ENCODE peak calls at places on chromosomes 1 and 21, in five cellular contexts. S is heart left ventricle; I is RWPE1; K is IMR-90; B is activated CD8-positive, alpha-beta T cell treated with anti-CD3 and anti-CD28 coated beads for 36 hours. T is an unnamed sample.

GRCh38 chr1:110309139-110309538 is 30.0 kb upstream of the RBM15 start:
- DNase-seq in B (no peak), I (no peak), S (no peak), K (peak; percentile 64), T (no peak)

GRCh38 chr21:23160914-23161313 is 2162.7 kb downstream of the NCAM2 start:
- DNase-seq in S (no peak), I (no peak), B (no peak), K (no peak), T (no peak)

GRCh38 chr1:94819945-94820746 is at the start of gene SLC44A3:
- DNase-seq in B (peak; percentile 30), S (peak; percentile 49), I (peak; percentile 32), K (peak; percentile 24), T (peak; percentile 34)

GRCh38 chr1:161374373-161374772 is 6.7 kb upstream of the CFAP126 start:
- DNase-seq in B (no peak), S (no peak), I (no peak), K (no peak), T (peak; percentile 17)

GRCh38 chr1:226939439-226940028 is 560 bp upstream of the COQ8A start:
- DNase-seq in I (peak; percentile 57), K (no peak), S (peak; percentile 69), B (peak; percentile 71), T (peak; percentile 63)

GRCh38 chr1:43800801-43801200 is 93.5 kb downstream of the ST3GAL3 start:
- DNase-seq in I (no peak), B (no peak), S (no peak), K (no peak), T (no peak)

GRCh38 chr1:87117761-87118160 is 203.3 kb downstream of the HS2ST1 start:
- DNase-seq in S (no peak), I (peak; percentile 30), K (peak; percentile 55), B (no peak), T (no peak)

GRCh38 chr1:66732407-66733166 is 19.7 kb upstream of the DYNLT5 start:
- DNase-seq in S (no peak), K (peak; percentile 26), B (no peak), I (no peak), T (no peak)

GRCh38 chr1:93395195-93395594 is 49.5 kb downstream of the DR1 start:
- DNase-seq in B (no peak), K (peak; percentile 34), S (no peak), I (no peak), T (no peak)

GRCh38 chr1:201536542-201536941 is 2.4 kb upstream of the NAV1 start:
- DNase-seq in K (peak; percentile 92), B (no peak), S (no peak), I (peak; percentile 78), T (peak; percentile 23)

GRCh38 chr1:225825606-225826005 is 15.7 kb downstream of the EPHX1 start:
- DNase-seq in S (no peak), K (no peak), I (no peak), B (no peak), T (no peak)

GRCh38 chr1:33462449-33463164 is 9.8 kb upstream of the ZSCAN20 start:
- DNase-seq in B (no peak), S (no peak), I (no peak), K (no peak), T (no peak)

GRCh38 chr21:25487046-25487594 is 120.2 kb downstream of the MRPL39 start:
- DNase-seq in S (no peak), B (no peak), K (no peak), I (no peak), T (no peak)

GRCh38 chr1:70475023-70475422 is 64.0 kb downstream of the CTH start:
- DNase-seq in B (no peak), I (no peak), K (no peak), S (no peak), T (no peak)

GRCh38 chr1:173303984-173304383 is 96.9 kb upstream of the TNFSF4 start:
- DNase-seq in S (no peak), B (no peak), K (no peak), I (no peak), T (no peak)

GRCh38 chr1:65177457-65177856 is 29.5 kb downstream of the AK4 start:
- DNase-seq in I (peak; percentile 92), S (no peak), B (no peak), K (peak; percentile 68), T (no peak)

GRCh38 chr1:201184307-201184706 is 6.3 kb upstream of the IGFN1 start:
- DNase-seq in B (no peak), I (no peak), K (peak; percentile 11), S (no peak), T (no peak)

GRCh38 chr1:116481934-116482333 is 88.9 kb downstream of the CD58 start:
- DNase-seq in K (no peak), B (no peak), S (no peak), I (no peak), T (no peak)

GRCh38 chr1:94379615-94380014 is 38.6 kb upstream of the ABCD3 start:
- DNase-seq in I (no peak), B (no peak), S (peak; percentile 43), K (no peak), T (no peak)

DNA sequence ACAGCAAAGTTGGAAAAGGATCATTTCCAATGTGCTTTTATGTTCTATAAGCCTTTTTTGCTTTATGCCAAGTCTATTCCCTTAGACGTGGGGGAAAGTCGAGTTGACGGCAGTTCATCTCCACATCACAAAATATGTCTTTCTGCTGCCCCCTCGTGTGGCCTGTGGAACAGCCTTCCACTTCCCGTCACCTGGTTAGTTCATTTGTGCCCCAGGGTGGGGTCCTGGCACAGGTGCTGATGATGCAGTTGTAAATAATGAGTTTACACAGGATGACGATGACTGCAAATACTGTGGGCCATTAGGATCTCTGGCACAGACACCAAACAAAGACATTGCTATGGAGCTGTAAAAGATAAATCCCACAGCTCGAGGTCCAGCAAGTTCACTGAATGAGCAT is 10.0 kb upstream of the OTUD3 start:
- DNase-seq in B (peak; percentile 14), K (no peak), S (no peak), I (peak; percentile 31), T (no peak)
- TF ChIP-seq CTCF in B (no peak), K (no peak), S (no peak), I (no peak), T (no peak)

DNA sequence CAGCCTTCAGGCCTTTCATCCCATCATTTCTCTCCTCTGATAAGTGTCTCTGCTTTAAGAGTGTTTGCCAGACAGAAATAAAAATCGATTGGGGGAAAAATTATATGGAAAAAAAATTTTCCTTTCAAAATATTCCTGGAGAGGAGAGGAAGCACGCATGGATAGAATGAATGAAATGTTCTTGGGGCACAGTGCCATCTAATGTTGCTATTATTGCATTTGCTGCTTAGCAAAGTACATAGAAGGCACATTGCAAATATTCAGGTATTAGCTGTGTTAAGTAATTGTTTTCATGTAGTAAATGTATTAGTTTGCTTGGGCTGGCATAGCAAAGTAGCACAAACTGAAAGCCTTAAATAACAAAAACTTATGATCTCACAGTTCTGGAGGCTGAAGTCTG is 18.1 kb downstream of the B3GALT5 start:
- DNase-seq in S (no peak), B (no peak), I (no peak), K (peak; percentile 3), T (no peak)
- TF ChIP-seq CTCF in S (peak; percentile 26), B (no peak), I (no peak), K (no peak), T (no peak)

GRCh38 chr1:37808369-37809319 is 636 bp upstream of the YRDC start:
- DNase-seq in I (peak; percentile 74), S (peak; percentile 72), B (peak; percentile 31), K (peak; percentile 76), T (peak; percentile 92)
- TF ChIP-seq CTCF in I (no peak), S (no peak), B (no peak), K (no peak), T (no peak)

DNA sequence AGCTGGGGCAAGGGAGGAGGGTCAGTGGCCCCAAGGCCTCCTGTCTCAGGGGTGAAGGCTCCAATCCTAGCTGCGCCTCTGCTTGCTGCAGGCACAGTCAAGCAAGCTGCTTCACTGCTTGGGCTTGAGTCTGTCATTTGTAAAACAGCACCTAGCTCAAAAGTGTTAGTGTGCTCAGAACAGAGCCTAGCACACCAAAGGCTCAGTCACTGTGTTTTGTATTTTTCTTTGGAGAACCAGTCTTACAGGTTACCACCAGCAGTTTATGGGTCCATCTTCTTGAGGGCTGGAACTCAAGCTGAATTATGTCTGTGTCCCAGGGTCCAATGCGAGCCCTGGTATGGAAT is 113.6 kb downstream of the DMRTB1 start:
- DNase-seq in K (no peak), I (no peak), B (no peak), S (no peak), T (no peak)
- TF ChIP-seq CTCF in K (no peak), I (no peak), B (no peak), S (no peak), T (no peak)

DNA sequence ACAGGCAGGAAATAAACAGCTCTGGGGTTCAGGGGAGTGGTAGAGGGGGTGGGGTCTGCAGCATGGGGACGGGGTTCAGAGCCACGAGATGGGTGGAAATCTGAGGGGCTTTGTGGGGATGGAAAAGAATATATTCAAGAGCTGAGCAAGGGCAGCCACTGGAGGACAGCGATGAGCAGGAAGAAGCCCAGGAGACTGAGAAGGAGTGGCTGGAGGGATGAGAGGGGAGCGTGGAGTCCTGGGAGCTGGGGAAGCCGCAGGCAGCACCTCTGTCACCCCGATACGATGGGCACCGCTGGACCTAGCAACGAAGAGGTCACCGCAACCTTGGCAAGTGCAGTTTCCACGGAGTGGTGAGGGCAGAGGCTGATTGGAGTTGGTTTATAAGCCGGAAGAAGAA is 10.0 kb upstream of the KCNAB2 start:
- DNase-seq in K (no peak), S (no peak), B (no peak), I (no peak), T (no peak)
- TF ChIP-seq CTCF in K (peak; percentile 4), S (no peak), B (no peak), I (no peak), T (no peak)

DNA sequence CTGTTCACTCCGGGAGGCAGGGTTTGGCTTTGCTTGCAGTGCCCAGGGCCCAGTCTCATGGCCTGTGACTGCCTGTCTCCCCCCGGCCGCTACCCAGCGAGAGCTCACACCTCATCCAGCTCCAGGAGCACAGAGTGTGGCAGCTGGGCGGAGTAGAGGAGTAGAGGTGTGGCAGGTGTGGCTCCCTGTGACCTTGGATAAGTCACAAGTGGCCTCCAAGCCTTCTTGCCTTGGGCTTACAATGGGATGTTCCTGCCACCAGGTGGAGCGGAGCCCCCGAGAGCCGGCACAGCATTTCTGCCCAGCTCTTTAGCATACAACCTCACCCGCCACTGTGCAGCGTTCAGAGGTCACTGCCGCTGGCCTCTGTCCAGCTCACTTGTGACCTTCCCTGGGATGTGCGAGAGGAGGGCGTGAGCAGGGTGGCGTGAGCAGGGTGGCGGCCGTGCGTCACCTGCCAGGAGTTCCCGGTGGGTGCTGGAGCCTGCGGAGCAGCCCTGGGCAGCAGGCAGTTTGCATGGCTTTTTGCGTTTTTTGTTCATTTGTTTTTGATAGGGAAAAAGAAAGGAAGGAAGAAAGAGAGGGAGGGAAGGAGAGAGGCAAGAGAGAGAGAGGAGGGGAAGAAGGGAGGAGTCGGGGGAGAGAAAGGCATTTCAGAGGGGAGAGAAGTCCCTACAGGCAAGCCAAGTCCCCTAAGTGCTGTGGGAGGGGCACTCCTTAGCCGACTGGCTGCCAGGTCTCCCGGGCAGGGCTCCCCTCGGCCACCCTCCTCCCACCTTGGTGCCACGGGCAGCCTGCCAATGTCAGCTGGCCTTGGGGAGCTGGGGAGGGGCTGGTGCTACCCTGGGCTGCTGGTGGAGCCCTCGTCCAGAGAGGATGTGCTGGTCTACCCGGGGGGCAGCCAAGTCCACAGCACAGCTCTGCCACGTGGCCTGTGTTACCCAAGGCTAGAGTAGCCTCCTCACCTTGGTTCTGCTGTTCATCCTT is 42.6 kb downstream of the CRYAA start:
- DNase-seq in B (no peak), I (no peak), K (no peak), S (peak; percentile 55), T (no peak)
- TF ChIP-seq CTCF in B (no peak), I (no peak), K (peak; percentile 12), S (peak; percentile 57), T (no peak)